ENCODE peak calls at places on chromosomes 16 and 17, in eight cellular contexts. W is neural crest cell, F is heart left ventricle, N is MCF 10A, P is Calu3, K is ovary, I is ascending aorta, J is dorsolateral prefrontal cortex. Q is an unnamed sample.

GRCh38 chr16:79165541-79165940 is 435.0 kb downstream of the MAF start:
- DNase-seq in F (no peak), I (no peak), W (no peak), P (no peak), N (no peak), K (no peak), J (no peak), Q (no peak)

GRCh38 chr17:9668532-9668931 is 23.2 kb downstream of the USP43 start:
- DNase-seq in K (no peak), F (no peak), N (peak; percentile 91), P (no peak), I (no peak), J (no peak), W (no peak), Q (no peak)

GRCh38 chr16:31064882-31065461 is 9.1 kb downstream of the ZNF668 start:
- DNase-seq in P (no peak), F (peak; percentile 79), J (no peak), W (no peak), N (peak; percentile 51), I (no peak), K (no peak), Q (no peak)

GRCh38 chr16:52435573-52435972 is 111.4 kb downstream of the TOX3 start:
- DNase-seq in J (no peak), N (no peak), K (no peak), P (no peak), F (no peak), W (no peak), I (no peak), Q (no peak)

GRCh38 chr17:73390221-73390620 is 78.4 kb upstream of the CDC42EP4 start:
- DNase-seq in J (no peak), F (no peak), N (no peak), I (no peak), K (no peak), W (no peak), P (no peak), Q (no peak)

GRCh38 chr16:47143677-47144558 is at the start of gene NETO2:
- DNase-seq in P (peak; percentile 76), I (no peak), K (peak; percentile 32), J (peak; percentile 70), F (peak; percentile 48), N (peak; percentile 60), W (peak; percentile 58), Q (peak; percentile 83)

GRCh38 chr17:58006563-58006923 is 503 bp downstream of the SRSF1 start:
- DNase-seq in I (peak; percentile 19), J (peak; percentile 73), K (peak; percentile 77), F (peak; percentile 83), W (peak; percentile 57), N (peak; percentile 76), P (peak; percentile 68), Q (peak; percentile 42)

GRCh38 chr16:66293207-66293735 is 73.2 kb upstream of the CDH5 start:
- DNase-seq in F (no peak), I (no peak), K (no peak), J (no peak), N (no peak), W (no peak), P (no peak), Q (no peak)

GRCh38 chr16:47198180-47198575 is 54.4 kb upstream of the NETO2 start:
- DNase-seq in P (no peak), I (no peak), N (no peak), J (no peak), K (no peak), F (no peak), W (no peak), Q (no peak)

GRCh38 chr17:48106802-48107136 is 797 bp upstream of the SNX11 start:
- DNase-seq in F (no peak), J (no peak), N (no peak), I (no peak), P (no peak), W (no peak), K (no peak), Q (no peak)

GRCh38 chr16:83045790-83046189 is 419.0 kb downstream of the CDH13 start:
- DNase-seq in N (no peak), K (no peak), F (no peak), J (no peak), P (no peak), I (no peak), W (no peak), Q (no peak)

GRCh38 chr17:31089461-31089860 is 5.3 kb upstream of the NF1 start:
- DNase-seq in P (no peak), F (no peak), J (no peak), W (no peak), I (no peak), K (no peak), N (no peak), Q (no peak)

GRCh38 chr17:38674749-38675615 is at the start of gene EPOP:
- DNase-seq in F (peak; percentile 91), I (peak; percentile 65), N (peak; percentile 82), K (peak; percentile 75), P (peak; percentile 100), J (peak; percentile 94), W (peak; percentile 76), Q (peak; percentile 94)

GRCh38 chr16:89102035-89102776 is 8.6 kb downstream of the ACSF3 start:
- DNase-seq in I (no peak), K (no peak), W (no peak), P (no peak), N (no peak), F (no peak), J (no peak), Q (no peak)

GRCh38 chr17:20098314-20098713 is 89.2 kb downstream of the SPECC1 start:
- DNase-seq in I (no peak), J (no peak), N (no peak), W (no peak), K (no peak), P (no peak), F (no peak), Q (no peak)
- TF ChIP-seq CTCF in I (no peak), J (no peak), N (no peak), W (no peak), K (no peak), P (no peak), F (no peak), Q (no peak)

DNA sequence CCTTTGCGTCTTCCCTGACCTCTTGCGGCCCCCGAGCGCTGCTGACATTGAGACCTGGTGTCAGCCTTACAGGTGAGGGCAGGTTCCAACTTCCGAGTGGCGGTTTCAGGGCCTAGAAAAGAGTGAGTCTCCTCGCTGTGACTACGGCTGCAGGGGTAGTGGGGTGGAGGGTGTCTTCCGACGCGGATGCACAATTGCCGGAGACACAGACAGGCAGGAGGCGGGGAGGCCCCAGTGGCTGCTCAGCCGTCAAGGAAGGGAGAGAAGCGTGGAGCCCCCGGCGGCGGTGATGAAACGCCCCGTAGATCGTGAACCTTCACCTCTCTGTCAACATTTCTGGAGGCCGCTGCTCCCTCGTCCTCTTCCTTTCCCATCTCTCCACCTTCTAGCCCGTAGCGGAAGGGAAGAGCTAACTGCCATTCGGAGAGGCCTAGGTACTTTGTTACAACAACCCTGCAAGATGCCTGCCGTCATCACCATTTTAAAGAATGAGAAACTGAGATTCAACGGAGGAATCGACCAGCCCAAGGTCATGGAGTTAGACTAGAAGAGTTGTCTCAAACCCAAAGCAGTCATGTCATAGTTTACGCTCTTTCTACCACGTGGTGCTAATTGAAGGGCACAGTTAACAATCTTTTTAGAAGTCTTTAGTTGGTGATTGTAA is 485 bp downstream of the DNAJA3 start:
- DNase-seq in I (no peak), N (no peak), W (no peak), F (no peak), J (no peak), K (no peak), P (no peak), Q (no peak)
- TF ChIP-seq CTCF in I (no peak), N (no peak), W (no peak), F (no peak), J (no peak), K (peak; percentile 1), P (no peak), Q (no peak)

DNA sequence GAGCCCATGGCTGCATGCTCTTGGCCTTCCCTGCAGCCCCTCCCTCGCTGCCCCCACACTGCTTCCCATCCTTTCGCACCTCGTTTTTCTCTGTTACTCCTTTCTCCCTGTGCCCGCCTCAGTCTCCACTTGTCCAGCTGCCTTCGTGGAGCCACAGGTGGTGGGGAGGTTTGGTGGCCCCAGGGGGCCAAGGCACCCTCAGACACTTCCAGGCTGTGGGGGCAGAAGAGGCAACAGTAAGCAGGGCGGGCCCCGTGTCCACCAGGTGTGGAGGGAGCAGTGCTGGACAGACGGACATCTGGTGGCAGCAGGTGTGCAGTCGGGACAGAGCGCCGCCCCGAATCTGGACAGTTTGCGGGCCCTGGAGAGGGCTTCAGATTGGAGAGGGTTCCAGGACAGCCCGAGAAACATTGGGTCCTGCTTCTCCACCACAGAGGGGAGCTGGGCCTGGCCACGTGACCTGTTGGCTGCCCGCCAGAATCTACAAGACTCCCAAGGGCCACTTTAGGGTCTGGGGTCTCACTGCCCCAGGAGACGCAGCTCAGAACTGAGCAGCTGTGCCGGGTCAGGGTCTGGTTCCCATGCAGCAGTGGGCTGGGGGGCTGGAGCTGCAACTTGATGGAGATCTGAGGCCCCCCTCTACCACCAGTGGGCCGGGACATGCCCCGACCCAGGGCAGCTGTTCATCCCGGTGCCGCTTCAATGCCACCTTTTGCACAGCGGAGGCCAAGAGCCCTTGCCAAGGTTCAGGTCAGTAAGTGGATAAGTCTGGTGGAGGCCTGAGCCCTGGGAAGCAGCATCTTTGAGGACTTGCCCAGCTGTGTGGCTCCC is 22.8 kb downstream of the BAHCC1 start:
- DNase-seq in K (peak; percentile 74), N (no peak), J (no peak), I (no peak), P (no peak), W (no peak), F (no peak), Q (no peak)
- TF ChIP-seq CTCF in K (no peak), N (no peak), J (no peak), I (no peak), P (no peak), W (no peak), F (no peak), Q (no peak)

DNA sequence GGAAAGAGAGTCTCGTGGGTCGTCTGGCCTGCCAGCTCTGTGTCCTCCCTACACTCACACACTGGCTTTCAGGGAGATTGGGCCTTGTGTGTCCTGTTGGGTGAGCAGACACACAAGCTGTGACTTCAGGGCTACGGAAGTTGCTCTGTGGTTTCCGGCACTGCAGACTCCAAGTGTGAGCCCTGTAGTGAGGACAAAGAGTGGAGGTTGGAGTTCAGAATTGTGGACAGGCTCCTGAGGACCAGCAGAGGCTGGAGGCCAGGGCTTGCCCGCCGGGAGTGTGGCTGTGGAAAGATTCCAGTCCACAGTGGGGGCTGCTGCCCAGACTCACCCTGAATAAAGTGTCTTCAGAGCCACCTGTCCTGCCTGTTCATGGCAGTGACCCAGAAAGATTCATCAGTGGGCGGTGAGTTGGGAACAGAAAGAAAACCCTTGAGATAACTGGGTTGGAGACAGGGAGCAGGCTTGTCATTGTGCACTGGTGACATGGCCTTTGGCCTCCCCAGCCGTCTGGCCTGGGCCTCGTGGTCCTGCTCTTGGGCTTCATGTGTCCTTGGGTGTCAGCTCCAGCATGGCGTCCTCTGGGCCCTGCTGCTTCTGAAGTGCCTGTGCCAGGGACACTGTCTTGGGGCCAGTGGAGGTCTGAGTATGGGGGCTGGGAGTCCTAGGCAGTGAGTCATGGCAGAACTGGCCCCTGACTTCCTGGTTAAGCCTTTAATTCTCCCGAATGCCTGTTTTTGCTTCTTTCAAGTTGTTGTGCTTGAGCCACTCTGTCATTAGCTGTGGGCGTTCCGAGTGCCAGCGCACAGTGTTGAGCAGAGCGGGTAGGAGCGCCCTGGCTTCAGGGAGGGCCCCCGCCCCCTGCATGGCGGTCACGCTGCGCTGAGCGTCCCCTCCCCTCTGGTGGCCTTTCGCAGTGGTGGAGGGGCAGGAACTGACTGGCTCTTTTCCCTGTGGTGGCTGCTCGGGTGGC is 19.9 kb upstream of the ZNF750 start:
- DNase-seq in I (no peak), F (no peak), J (no peak), W (peak; percentile 14), N (no peak), K (no peak), P (peak; percentile 81), Q (peak; percentile 73)
- TF ChIP-seq CTCF in I (no peak), F (no peak), J (no peak), W (no peak), N (no peak), K (no peak), P (no peak), Q (no peak)

Q was measured in GM10248.